ENCODE peak calls at places on chromosomes 5 and 9, in nine cellular contexts. Z is endodermal cell; E is fibroblast of lung; H is tibial artery; J is CD4-positive, CD25-positive, alpha-beta regulatory T cell; S is psoas muscle; N is lower lobe of right lung; P is stomach; U is astrocyte. W is an unnamed sample. For H3K9me3, the result is how much of the 10 kb centered on the place peaks cover.

GRCh38 chr9:89426389-89426961 is 71.4 kb downstream of the SEMA4D start:
- DNase-seq in Z (no peak), E (no peak), H (no peak), J (no peak), S (peak), N (peak), P (no peak), U (no peak), W (no peak)

GRCh38 chr5:17665836-17666235 is 31.6 kb downstream of the TAF11L14 start:
- DNase-seq in Z (no peak), E (no peak), H (no peak), J (no peak), S (no peak), N (no peak), P (no peak), U (no peak), W (no peak)

GRCh38 chr5:170315154-170315553 is 17.6 kb upstream of the LCP2 start:
- DNase-seq in Z (no peak), E (no peak), H (peak), J (no peak), S (peak), N (no peak), P (no peak), U (no peak), W (no peak)

GRCh38 chr9:69204869-69205268 is 30.8 kb downstream of the TJP2 start:
- DNase-seq in Z (peak), E (peak), H (peak), J (no peak), S (no peak), N (no peak), P (no peak), U (peak), W (peak)

GRCh38 chr5:104347119-104347708 is 784.6 kb upstream of the NUDT12 start:
- DNase-seq in Z (no peak), E (peak), H (no peak), J (no peak), S (no peak), N (no peak), P (no peak), U (peak), W (no peak)

GRCh38 chr5:54643679-54644078 is 126.1 kb downstream of the SNX18 start:
- DNase-seq in Z (no peak), E (peak), H (no peak), J (no peak), S (no peak), N (no peak), P (no peak), U (peak), W (no peak)

GRCh38 chr5:14557203-14557725 is 24.3 kb upstream of the OTULINL start:
- DNase-seq in Z (no peak), E (no peak), H (no peak), J (no peak), S (no peak), N (no peak), P (no peak), U (no peak), W (no peak)

GRCh38 chr5:131536211-131536826 is 98.7 kb downstream of the RAPGEF6 start:
- DNase-seq in Z (no peak), E (peak), H (no peak), J (no peak), S (no peak), N (no peak), P (no peak), U (peak), W (no peak)

GRCh38 chr5:16615737-16616535 is 861 bp downstream of the RETREG1 start:
- DNase-seq in Z (peak), E (no peak), H (no peak), J (peak), S (no peak), N (no peak), P (no peak), U (no peak), W (no peak)

GRCh38 chr5:109916481-109917153 is 226.9 kb downstream of the MAN2A1 start:
- DNase-seq in Z (no peak), E (no peak), H (no peak), J (no peak), S (no peak), N (no peak), P (no peak), U (no peak), W (no peak)

GRCh38 chr5:92580814-92581213 is 1000.2 kb downstream of the NR2F1-AS1 start:
- DNase-seq in Z (no peak), E (no peak), H (no peak), J (no peak), S (no peak), N (no peak), P (no peak), U (no peak), W (no peak)

GRCh38 chr5:88666761-88667186 is 216.2 kb downstream of the MEF2C start:
- DNase-seq in Z (peak), E (no peak), H (no peak), J (no peak), S (no peak), N (no peak), P (no peak), U (peak), W (no peak)

GRCh38 chr5:69493235-69493925 is 790 bp downstream of the OCLN start:
- DNase-seq in Z (peak), E (peak), H (no peak), J (no peak), S (no peak), N (peak), P (peak), U (peak), W (no peak)

GRCh38 chr5:168314735-168315411 is 23.4 kb downstream of the WWC1 start:
- DNase-seq in Z (peak), E (peak), H (no peak), J (no peak), S (no peak), N (peak), P (peak), U (peak), W (no peak)

GRCh38 chr9:130541533-130541932 is 37.8 kb upstream of the FUBP3 start:
- DNase-seq in Z (no peak), E (no peak), H (no peak), J (no peak), S (no peak), N (no peak), P (no peak), U (no peak), W (no peak)

GRCh38 chr9:126614088-126614454 is 343 bp downstream of the LMX1B start:
- DNase-seq in Z (peak), E (no peak), H (peak), J (no peak), S (no peak), N (no peak), P (no peak), U (no peak), W (no peak)

GRCh38 chr5:180636403-180637075 is 12.9 kb downstream of the FLT4 start:
- DNase-seq in Z (no peak), E (no peak), H (no peak), J (no peak), S (peak), N (peak), P (no peak), U (peak), W (peak)

GRCh38 chr9:107251756-107252322 is 31.2 kb upstream of the RAD23B start:
- DNase-seq in Z (no peak), E (peak), H (no peak), J (no peak), S (peak), N (no peak), P (peak), U (peak), W (peak)

GRCh38 chr5:71939452-71939932 is 167.8 kb upstream of the MAP1B start:
- DNase-seq in Z (peak), E (no peak), H (no peak), J (no peak), S (no peak), N (no peak), P (no peak), U (no peak), W (no peak)

GRCh38 chr9:105150991-105151685 is 93.3 kb upstream of the SLC44A1 start:
- DNase-seq in Z (no peak), E (no peak), H (no peak), J (no peak), S (no peak), N (no peak), P (no peak), U (peak), W (no peak)

GRCh38 chr9:112439171-112439570 is 47.5 kb upstream of the KIAA1958 start:
- DNase-seq in Z (no peak), E (no peak), H (no peak), J (no peak), S (no peak), N (no peak), P (no peak), U (no peak), W (no peak)

GRCh38 chr9:135262248-135262647 is 174.8 kb downstream of the OLFM1 start:
- DNase-seq in Z (no peak), E (no peak), H (no peak), J (no peak), S (no peak), N (no peak), P (no peak), U (no peak), W (no peak)
- H3K9me3 ChIP-seq in Z (under half), E (under half), H (under half), J (under half), S (under half), N (under half), P (under half), U (under half), W (under half)

GRCh38 chr5:97250113-97250512 is 67.1 kb upstream of the RIOK2 start:
- DNase-seq in Z (no peak), E (no peak), H (no peak), J (no peak), S (no peak), N (no peak), P (no peak), U (no peak), W (no peak)
- H3K9me3 ChIP-seq in Z (under half), E (under half), H (under half), J (under half), S (under half), N (under half), P (under half), U (under half), W (under half)

GRCh38 chr5:1432296-1432695 is 12.9 kb downstream of the SLC6A3 start:
- DNase-seq in Z (no peak), E (no peak), H (no peak), J (no peak), S (peak), N (no peak), P (peak), U (no peak), W (no peak)
- H3K9me3 ChIP-seq in Z (under half), E (under half), H (under half), J (under half), S (under half), N (under half), P (under half), U (under half), W (under half)

GRCh38 chr9:35313460-35313859 is 151.7 kb downstream of the UNC13B start:
- DNase-seq in Z (no peak), E (no peak), H (no peak), J (no peak), S (no peak), N (no peak), P (no peak), U (no peak), W (no peak)

GRCh38 chr9:35322075-35322885 is 160.5 kb downstream of the UNC13B start:
- DNase-seq in Z (no peak), E (no peak), H (no peak), J (no peak), S (no peak), N (no peak), P (no peak), U (no peak), W (no peak)

GRCh38 chr9:35313911-35314310 is 152.1 kb downstream of the UNC13B start:
- DNase-seq in Z (no peak), E (peak), H (no peak), J (no peak), S (no peak), N (no peak), P (no peak), U (peak), W (no peak)

GRCh38 chr9:35318741-35319140 is 156.9 kb downstream of the UNC13B start:
- DNase-seq in Z (no peak), E (peak), H (peak), J (no peak), S (no peak), N (no peak), P (no peak), U (no peak), W (no peak)
- H3K9me3 ChIP-seq in Z (under half), E (under half), H (under half), J (under half), S (under half), N (under half), P (under half), U (under half), W (under half)

DNA sequence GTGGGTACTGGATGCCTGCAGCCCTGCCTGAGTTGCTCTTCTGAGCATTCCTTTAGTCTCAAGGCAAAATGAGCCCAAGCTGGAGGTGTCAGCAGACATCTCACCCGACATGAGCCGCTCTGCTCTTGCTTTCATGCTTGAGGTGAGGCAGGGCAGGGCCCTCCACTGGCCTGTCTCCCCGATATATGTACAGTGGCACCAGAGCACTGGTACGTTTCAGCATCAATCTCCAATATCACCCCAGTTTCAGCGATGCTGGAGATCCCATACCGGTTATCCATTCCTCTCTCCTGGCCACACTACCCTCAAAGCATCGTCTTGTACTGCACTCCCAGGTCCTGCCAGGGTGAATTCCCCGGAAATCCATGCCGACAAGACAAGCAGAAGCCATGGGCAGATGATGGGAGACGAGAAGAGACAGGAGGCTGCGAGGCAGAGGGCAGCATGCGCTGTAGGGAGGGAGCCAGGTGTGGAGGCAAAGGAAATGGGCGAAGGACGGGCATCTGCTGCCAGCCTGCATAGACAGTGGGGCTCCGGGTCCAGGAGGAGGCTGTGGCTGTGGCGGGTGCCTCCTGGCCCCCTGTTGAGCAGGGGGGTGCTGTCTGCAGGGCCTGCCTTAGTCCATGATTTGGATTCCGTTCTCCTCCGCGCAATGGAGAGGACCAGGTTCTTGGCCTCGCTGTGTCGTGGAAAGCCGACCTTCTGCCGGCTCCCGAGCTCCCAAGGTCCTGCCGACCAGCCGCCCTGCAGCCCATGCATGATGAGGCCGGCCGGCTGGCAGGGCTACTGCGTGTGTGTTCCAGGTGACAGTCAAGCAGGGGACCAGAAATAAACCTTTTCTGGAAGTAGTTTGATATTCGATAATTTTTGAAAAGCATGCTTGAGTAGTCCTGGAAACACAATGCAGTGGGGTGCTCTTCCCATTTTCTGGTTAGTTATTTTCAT is 152.2 kb upstream of the IRX2 start:
- DNase-seq in Z (no peak), E (no peak), H (no peak), J (no peak), S (no peak), N (no peak), P (no peak), U (no peak), W (no peak)
- H3K9me3 ChIP-seq in Z (under half), E (under half), H (under half), J (under half), S (under half), N (under half), P (under half), U (under half), W (under half)

DNA sequence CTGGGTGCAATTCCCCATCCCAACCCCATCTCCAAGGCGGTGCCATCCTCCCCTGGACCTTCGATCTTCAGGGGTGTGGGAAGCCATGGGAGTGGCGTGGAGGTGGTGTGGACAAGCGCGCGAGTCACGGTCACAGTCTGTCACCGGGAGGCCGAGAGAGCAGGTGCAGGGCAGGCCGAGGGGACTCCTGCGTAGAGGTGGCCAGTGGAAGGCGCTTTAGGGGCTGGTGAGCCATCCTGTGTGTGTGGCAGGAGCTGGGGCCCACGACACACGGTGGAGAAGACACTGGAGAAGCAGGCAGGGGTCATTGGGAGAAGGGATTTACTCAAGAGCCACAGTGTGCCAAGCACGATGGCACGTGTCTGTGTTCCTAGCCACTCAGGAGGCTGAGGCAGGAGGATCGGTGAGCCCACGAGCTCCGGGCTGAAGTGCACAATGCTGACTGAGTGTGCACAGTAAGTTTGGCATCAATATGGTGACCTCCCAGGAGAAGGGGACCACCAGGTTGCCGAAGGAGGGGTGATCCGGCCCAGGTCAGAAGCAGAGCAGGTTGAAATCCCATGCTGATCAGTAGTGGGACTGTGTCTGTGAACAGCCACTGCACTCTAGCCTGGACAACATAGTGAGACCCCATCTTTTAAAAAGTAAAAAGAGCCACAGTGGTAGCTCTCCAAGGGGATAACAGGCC is 145.1 kb upstream of the PHYKPL start:
- DNase-seq in Z (no peak), E (no peak), H (no peak), J (no peak), S (no peak), N (no peak), P (no peak), U (no peak), W (no peak)
- H3K9me3 ChIP-seq in Z (under half), E (under half), H (under half), J (under half), S (under half), N (under half), P (under half), U (under half), W (under half)

DNA sequence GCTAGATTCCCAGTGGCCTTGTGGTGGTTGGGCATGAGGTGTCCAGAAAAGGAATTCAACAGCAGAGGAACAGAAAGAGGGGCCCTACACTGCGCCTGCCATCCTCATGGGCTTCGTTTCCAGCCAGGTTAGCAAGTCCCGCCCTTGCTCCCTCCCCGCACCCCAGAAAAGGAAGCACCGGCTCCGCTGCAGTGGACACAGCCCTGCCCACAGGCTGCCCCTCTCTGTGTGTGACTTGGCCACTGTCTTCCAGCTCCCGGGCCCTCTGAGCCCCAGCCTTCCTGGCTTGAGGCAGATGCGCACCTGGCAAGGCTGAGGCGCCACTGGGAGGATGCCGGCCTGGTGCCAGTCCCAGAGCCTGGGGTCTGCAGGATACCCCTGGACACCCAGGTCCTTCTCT is 305.0 kb upstream of the IRX4 start:
- DNase-seq in Z (no peak), E (no peak), H (no peak), J (no peak), S (no peak), N (no peak), P (peak), U (no peak), W (no peak)
- H3K9me3 ChIP-seq in Z (under half), E (under half), H (under half), J (under half), S (under half), N (under half), P (under half), U (under half), W (under half)

GRCh38 chr9:40926404-40927259 is 201.8 kb downstream of the FOXD4L6 start:
- DNase-seq in Z (peak), E (no peak), H (no peak), J (no peak), S (no peak), N (no peak), P (no peak), U (no peak), W (no peak)

GRCh38 chr9:40928803-40929487 is 199.5 kb downstream of the FOXD4L6 start:
- DNase-seq in Z (peak), E (no peak), H (no peak), J (no peak), S (no peak), N (no peak), P (no peak), U (no peak), W (no peak)

GRCh38 chr9:40925149-40925548 is 203.3 kb downstream of the FOXD4L6 start:
- DNase-seq in Z (peak), E (no peak), H (no peak), J (no peak), S (no peak), N (no peak), P (no peak), U (no peak), W (no peak)

GRCh38 chr9:40927851-40928802 is 200.4 kb downstream of the FOXD4L6 start:
- DNase-seq in Z (peak), E (no peak), H (no peak), J (no peak), S (no peak), N (no peak), P (no peak), U (no peak), W (no peak)

GRCh38 chr9:40927260-40927631 is 201.2 kb downstream of the FOXD4L6 start:
- DNase-seq in Z (peak), E (no peak), H (no peak), J (no peak), S (no peak), N (no peak), P (no peak), U (no peak), W (no peak)
- H3K9me3 ChIP-seq in Z (half or more), E (under half), H (half or more), J (under half), S (half or more), N (half or more), P (half or more), U (under half), W (half or more)

DNA sequence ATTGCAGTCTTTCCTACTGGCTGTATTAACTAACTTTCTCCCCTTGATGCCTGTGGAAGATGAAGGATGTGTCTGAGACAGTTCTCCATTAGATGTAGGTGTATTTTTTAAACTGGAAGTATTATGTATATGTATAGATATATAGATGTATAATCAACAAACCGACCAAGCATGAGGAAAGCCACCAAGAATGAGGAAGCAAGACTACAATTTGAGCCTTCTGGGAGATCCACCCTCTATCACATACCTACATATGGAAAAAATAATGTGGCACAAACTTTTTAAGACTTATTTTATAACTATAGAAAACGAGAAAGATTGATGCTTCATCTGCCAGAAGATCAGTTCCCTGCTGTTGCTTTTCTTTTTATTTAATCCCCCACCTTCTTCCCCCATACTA is 490.4 kb downstream of the EBF1 start:
- DNase-seq in Z (no peak), E (no peak), H (no peak), J (no peak), S (no peak), N (no peak), P (no peak), U (no peak), W (no peak)
- H3K9me3 ChIP-seq in Z (under half), E (under half), H (under half), J (under half), S (under half), N (under half), P (under half), U (under half), W (under half)

GRCh38 chr5:22293147-22293546 is 560.0 kb downstream of the CDH12 start:
- DNase-seq in Z (no peak), E (no peak), H (no peak), J (no peak), S (no peak), N (no peak), P (no peak), U (no peak), W (no peak)
- H3K9me3 ChIP-seq in Z (under half), E (under half), H (under half), J (under half), S (under half), N (under half), P (under half), U (under half), W (under half)